ENCODE peak calls at places on chromosomes 5 and 9, in five cellular contexts. G is HepG2, R is GM12891, M is K562, A is H1. Z is an unnamed sample.

GRCh38 chr5:11449217-11449616 is 455.0 kb downstream of the CTNND2 start:
- DNase-seq in A (no peak), M (no peak), R (no peak), G (no peak), Z (no peak)

GRCh38 chr9:112921549-112921948 is 30.9 kb upstream of the SLC46A2 start:
- DNase-seq in A (no peak), G (peak), M (peak), R (no peak), Z (no peak)

GRCh38 chr9:85741112-85741874 is 461 bp downstream of the AGTPBP1 start:
- DNase-seq in G (peak), R (peak), M (peak), A (peak), Z (peak)

GRCh38 chr5:6235726-6236125 is 142.6 kb downstream of the MED10 start:
- DNase-seq in R (no peak), M (no peak), G (no peak), A (no peak), Z (no peak)

GRCh38 chr9:89661956-89662717 is 57.3 kb downstream of the GADD45G start:
- DNase-seq in M (peak), R (no peak), G (peak), A (peak), Z (no peak)

GRCh38 chr9:655875-656274 is 185.6 kb upstream of the DMRT1 start:
- DNase-seq in G (no peak), R (no peak), M (no peak), A (no peak), Z (no peak)

GRCh38 chr5:176519810-176520720 is 17.1 kb downstream of the RNF44 start:
- DNase-seq in R (no peak), A (peak), M (no peak), G (no peak), Z (no peak)

GRCh38 chr5:56078675-56079500 is 84.1 kb upstream of the IL6ST start:
- DNase-seq in R (no peak), G (peak), M (no peak), A (no peak), Z (no peak)

GRCh38 chr5:80474929-80475328 is 13.0 kb upstream of the FAM151B start:
- DNase-seq in G (peak), A (no peak), R (no peak), M (no peak), Z (no peak)

GRCh38 chr5:175282611-175283225 is 161.3 kb downstream of the DRD1 start:
- DNase-seq in G (no peak), R (no peak), A (no peak), M (no peak), Z (no peak)

GRCh38 chr9:108933231-108933630 is 693 bp downstream of the ELP1 start:
- DNase-seq in M (peak), A (no peak), R (no peak), G (no peak), Z (no peak)

GRCh38 chr9:123725389-123725788 is 204.5 kb downstream of the DENND1A start:
- DNase-seq in R (no peak), M (no peak), A (no peak), G (no peak), Z (no peak)

DNA sequence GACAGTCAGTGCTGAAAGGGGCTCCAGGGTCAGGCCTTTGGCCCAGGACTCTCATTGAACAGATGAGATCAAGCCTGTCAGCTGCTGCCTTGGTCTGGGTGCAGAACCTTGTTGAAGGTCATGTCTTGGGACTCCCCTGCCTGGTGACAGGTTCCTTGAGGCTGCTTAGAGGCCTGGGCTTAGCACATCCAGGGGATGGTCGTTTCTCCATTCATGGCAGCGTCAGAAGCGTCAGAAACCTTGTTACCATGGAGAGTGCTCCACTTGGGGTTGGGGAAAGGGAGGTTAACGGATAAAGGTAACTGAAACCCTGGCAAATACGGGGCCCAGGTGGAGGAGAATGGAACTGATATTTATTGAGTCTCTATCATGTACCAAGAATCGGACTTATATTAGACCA is 8.8 kb downstream of the ARPC5L start:
- DNase-seq in G (no peak), R (no peak), A (no peak), M (no peak), Z (no peak)
- TF ChIP-seq POLR2A in G (no peak), R (no peak), A (no peak), M (no peak), Z (no peak)

GRCh38 chr5:180900178-180900577 is 1.2 kb downstream of the BTNL8 start:
- DNase-seq in A (no peak), G (no peak), M (no peak), R (no peak), Z (no peak)

GRCh38 chr5:180901204-180902009 is 2.4 kb downstream of the BTNL8 start:
- DNase-seq in R (no peak), A (no peak), G (no peak), M (no peak), Z (no peak)

DNA sequence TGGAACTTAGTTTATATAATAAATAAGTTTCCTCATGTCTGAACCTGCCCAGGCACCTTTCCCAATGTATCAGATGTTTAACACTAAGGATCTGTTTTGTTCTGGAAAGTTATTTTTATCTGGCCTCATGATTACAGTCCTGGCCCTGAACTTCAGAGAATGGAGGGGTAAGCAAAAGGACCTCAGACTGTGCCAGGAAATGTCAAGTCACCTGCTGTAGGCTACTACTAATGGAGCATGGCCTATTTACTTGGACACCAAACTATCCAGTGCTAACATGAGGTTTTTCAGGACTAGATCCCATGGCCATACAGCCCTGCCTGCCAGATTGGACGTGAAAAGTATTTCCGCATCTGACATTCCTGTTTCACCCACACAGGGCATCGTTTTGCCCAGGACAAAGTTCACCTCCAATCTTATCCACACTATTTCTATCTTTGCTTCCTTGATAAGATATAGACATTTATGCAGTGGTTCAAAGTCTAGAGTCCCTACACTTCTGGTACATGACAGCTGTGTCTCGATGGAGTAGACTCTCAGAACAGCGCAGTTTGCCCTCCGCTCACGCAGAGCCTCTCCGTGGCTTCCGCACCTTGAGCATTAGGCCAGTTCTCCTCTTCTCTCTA is at the start of gene BTNL8:
- DNase-seq in A (no peak), G (no peak), R (no peak), M (no peak), Z (no peak)
- TF ChIP-seq POLR2AphosphoS5 in A (no peak), G (no peak), R (no peak), M (no peak), Z (no peak)

GRCh38 chr9:98807070-98807810 is at the start of gene GALNT12:
- DNase-seq in G (no peak), A (peak), R (peak), M (peak), Z (no peak)
- TF ChIP-seq TAF1 in G (no peak), A (peak), R (no peak), M (peak), Z (no peak)

DNA sequence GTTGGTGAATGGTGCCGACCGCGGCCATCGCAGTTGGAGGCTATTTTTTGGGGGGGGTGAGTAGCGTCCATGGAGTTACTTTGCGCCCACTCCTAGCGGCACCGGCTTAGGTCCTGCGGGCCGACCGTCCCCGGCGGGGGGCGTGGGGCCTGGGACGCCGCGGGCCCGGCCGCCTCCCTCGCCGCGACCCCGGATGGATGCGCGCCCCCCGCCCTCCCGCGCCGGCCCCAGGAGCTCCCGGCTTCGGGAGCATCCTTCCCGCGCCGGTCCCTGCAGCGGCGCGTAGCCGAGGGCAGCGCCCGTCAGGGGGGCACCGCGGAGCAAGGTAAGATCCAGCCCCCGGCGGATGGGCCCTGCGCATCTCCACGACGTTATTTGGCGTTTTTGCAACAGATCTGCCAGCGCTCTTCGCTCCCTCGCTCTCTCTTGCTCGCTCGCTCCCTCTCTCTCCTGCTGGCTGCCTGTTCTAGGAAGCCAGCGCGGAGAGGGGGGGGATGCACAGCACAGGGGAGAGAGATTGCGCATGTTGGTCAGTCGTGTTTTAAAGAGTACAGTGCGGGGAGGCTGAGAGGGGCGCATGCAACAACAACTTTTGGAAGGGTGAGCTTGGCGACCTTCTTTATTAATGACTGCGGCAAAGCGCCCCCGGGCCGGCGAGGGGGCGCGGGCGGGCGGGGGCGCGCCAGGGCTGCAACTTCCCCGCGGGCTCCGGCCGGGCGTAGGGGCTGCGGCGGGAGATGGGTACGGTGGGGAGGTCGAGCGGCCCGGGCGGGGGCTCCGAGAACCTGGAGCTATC is 415 bp downstream of the JADE2 start:
- DNase-seq in G (peak), M (peak), A (peak), R (no peak), Z (peak)
- TF ChIP-seq POLR2A in G (peak), M (no peak), A (no peak), R (peak), Z (peak)

DNA sequence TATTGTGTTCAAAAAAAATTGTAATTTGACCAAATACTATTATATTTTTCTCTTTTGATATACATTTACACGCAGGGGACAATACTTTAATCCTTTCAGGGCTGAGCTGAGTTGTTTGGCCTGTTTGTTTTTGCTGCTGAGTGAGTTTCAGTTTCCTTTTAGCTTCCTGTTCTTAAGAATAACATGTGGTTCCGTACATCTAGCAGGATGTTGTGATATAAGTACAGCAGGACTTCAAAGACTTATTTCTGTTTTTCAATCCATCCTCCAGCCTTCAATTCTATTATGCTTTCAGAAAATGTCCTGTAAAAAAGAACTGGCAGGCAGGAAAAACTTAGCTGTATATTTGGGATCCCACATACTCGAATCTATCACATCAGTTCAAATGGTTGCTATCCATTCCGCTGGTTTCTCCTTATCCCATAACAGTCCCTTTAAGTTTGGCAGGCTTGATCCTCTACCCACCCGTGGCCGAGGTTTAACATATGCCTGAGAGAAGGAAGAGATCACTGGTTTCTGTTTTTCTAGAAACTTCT is 1037.3 kb upstream of the ACO1 start:
- DNase-seq in G (no peak), A (no peak), M (no peak), R (no peak), Z (no peak)
- TF ChIP-seq POLR2AphosphoS5 in G (no peak), A (no peak), M (no peak), R (no peak), Z (no peak)